ENCODE peak calls at places on chromosomes 2 and 18, in nine cellular contexts. L is breast epithelium; B is stomach; H is GM23248; Q is mesendoderm; P is DND-41; S is brain microvascular endothelial cell; Z is RWPE2; D is CD8-positive, alpha-beta T cell. Y is an unnamed sample. For H3K36me3, the result is how much of the 10 kb centered on the place peaks cover.

GRCh38 chr2:58866040-58866439 is 624.9 kb upstream of the FANCL start:
- DNase-seq in L (no peak), B (no peak), H (peak), Q (peak), P (peak), S (no peak), Z (no peak), D (no peak), Y (no peak)

GRCh38 chr2:186984966-186985365 is 136.0 kb upstream of the ZSWIM2 start:
- DNase-seq in L (no peak), B (no peak), H (no peak), Q (no peak), P (no peak), S (no peak), Z (no peak), D (no peak), Y (no peak)

GRCh38 chr18:2970762-2971659 is 41.9 kb downstream of the LPIN2 start:
- DNase-seq in L (no peak), B (no peak), H (no peak), Q (no peak), P (peak), S (no peak), Z (no peak), D (peak), Y (peak)

GRCh38 chr18:46338213-46338612 is 234.0 kb downstream of the HAUS1 start:
- DNase-seq in L (no peak), B (no peak), H (no peak), Q (peak), P (no peak), S (no peak), Z (peak), D (no peak), Y (peak)

GRCh38 chr2:32484907-32485306 is 128.1 kb downstream of the BIRC6 start:
- DNase-seq in L (no peak), B (no peak), H (peak), Q (no peak), P (no peak), S (peak), Z (no peak), D (no peak), Y (no peak)

GRCh38 chr18:56043691-56044090 is 455.7 kb upstream of the TCF4 start:
- DNase-seq in L (no peak), B (peak), H (no peak), Q (peak), P (no peak), S (no peak), Z (no peak), D (no peak), Y (no peak)

GRCh38 chr18:54209471-54210180 is 14.8 kb downstream of the MBD2 start:
- DNase-seq in L (no peak), B (no peak), H (peak), Q (no peak), P (no peak), S (peak), Z (no peak), D (no peak), Y (no peak)

GRCh38 chr2:39696838-39697237 is 31.1 kb downstream of the TMEM178A start:
- DNase-seq in L (no peak), B (no peak), H (peak), Q (no peak), P (no peak), S (peak), Z (no peak), D (no peak), Y (no peak)

GRCh38 chr2:29920631-29921559 is 491 bp downstream of the ALK start:
- DNase-seq in L (no peak), B (no peak), H (peak), Q (peak), P (no peak), S (no peak), Z (peak), D (no peak), Y (no peak)

GRCh38 chr2:71458413-71459083 is 5.2 kb downstream of the DYSF start:
- DNase-seq in L (no peak), B (no peak), H (peak), Q (no peak), P (no peak), S (peak), Z (no peak), D (no peak), Y (no peak)

GRCh38 chr18:75088021-75088506 is 120.9 kb downstream of the PTGR3 start:
- DNase-seq in L (no peak), B (no peak), H (no peak), Q (no peak), P (no peak), S (no peak), Z (no peak), D (no peak), Y (no peak)

GRCh38 chr2:183519371-183520056 is 395.3 kb downstream of the NUP35 start:
- DNase-seq in L (no peak), B (no peak), H (no peak), Q (no peak), P (no peak), S (no peak), Z (no peak), D (no peak), Y (no peak)

GRCh38 chr2:202976809-202977208 is 37.9 kb upstream of the NBEAL1 start:
- DNase-seq in L (no peak), B (no peak), H (no peak), Q (no peak), P (no peak), S (no peak), Z (no peak), D (no peak), Y (no peak)

GRCh38 chr2:25086070-25086560 is 44.2 kb downstream of the EFR3B start:
- DNase-seq in L (no peak), B (no peak), H (no peak), Q (no peak), P (no peak), S (no peak), Z (no peak), D (no peak), Y (no peak)

GRCh38 chr18:53798516-53798915 is 426.0 kb downstream of the MBD2 start:
- DNase-seq in L (no peak), B (no peak), H (peak), Q (no peak), P (no peak), S (no peak), Z (no peak), D (no peak), Y (no peak)

GRCh38 chr2:98393354-98393753 is 47.1 kb downstream of the CNGA3 start:
- DNase-seq in L (no peak), B (no peak), H (no peak), Q (no peak), P (no peak), S (no peak), Z (no peak), D (no peak), Y (no peak)

GRCh38 chr2:200189964-200190363 is 116.5 kb upstream of the SPATS2L start:
- DNase-seq in L (no peak), B (no peak), H (no peak), Q (no peak), P (no peak), S (no peak), Z (no peak), D (no peak), Y (no peak)

GRCh38 chr2:196767101-196767500 is 32.4 kb downstream of the GTF3C3 start:
- DNase-seq in L (no peak), B (no peak), H (no peak), Q (no peak), P (no peak), S (no peak), Z (no peak), D (no peak), Y (no peak)

GRCh38 chr2:215418064-215418963 is 17.6 kb downstream of the FN1 start:
- DNase-seq in L (no peak), B (no peak), H (peak), Q (no peak), P (no peak), S (peak), Z (no peak), D (no peak), Y (no peak)

GRCh38 chr2:69844560-69844959 is 15.1 kb downstream of the GMCL1 start:
- DNase-seq in L (no peak), B (no peak), H (no peak), Q (no peak), P (no peak), S (no peak), Z (no peak), D (no peak), Y (no peak)

GRCh38 chr2:69843993-69844392 is 14.5 kb downstream of the GMCL1 start:
- DNase-seq in L (no peak), B (no peak), H (no peak), Q (no peak), P (no peak), S (no peak), Z (no peak), D (no peak), Y (no peak)

GRCh38 chr2:69847068-69847828 is 17.8 kb downstream of the GMCL1 start:
- DNase-seq in L (no peak), B (no peak), H (no peak), Q (peak), P (no peak), S (no peak), Z (no peak), D (no peak), Y (no peak)

GRCh38 chr2:69848186-69848790 is 18.8 kb downstream of the GMCL1 start:
- DNase-seq in L (no peak), B (no peak), H (no peak), Q (no peak), P (no peak), S (no peak), Z (no peak), D (no peak), Y (no peak)

DNA sequence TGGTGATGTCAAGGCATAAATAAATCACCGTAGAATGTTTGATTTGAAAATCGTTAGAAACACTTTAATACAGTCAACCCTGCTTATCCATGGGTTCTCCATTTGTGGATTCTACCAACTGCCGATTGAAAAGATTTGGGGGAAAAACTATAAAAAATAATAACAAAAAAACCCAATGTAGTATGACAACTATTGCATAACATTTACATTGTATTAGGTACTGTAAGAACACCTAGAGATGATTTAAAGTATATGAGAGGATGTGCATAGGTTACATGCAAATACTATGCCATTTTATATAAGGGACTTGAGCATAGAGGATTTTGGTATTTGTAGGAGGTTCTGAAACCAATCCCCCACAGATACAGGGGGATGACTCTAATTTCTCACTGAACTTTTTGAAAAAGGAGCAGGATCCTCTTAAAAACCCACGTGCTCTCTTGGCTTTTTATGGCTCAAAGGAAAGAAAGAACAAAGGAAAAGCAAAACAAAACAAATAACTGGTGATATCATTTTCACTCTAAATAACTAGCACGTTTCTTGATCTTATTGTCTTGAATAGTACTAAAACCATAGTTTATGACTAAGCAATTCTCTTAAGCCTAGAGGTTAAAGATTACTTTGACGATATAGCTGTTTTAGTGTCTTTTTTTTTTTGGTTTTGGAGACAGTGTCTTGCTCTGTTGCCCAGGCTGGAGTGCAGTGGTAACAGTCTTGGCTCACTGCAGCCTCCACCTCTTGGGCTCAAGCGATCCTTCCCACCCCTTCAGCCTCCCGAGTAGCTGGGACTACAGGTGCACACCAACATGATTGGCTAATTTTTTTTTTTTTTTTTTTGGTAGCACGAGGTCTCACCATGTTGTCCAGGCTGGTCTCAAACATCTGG is 17.0 kb downstream of the GMCL1 start:
- DNase-seq in L (no peak), B (no peak), H (no peak), Q (no peak), P (no peak), S (no peak), Z (no peak), D (no peak), Y (no peak)
- H3K36me3 ChIP-seq in L (under half), B (under half), H (under half), Q (under half), P (half or more), S (under half), Z (half or more), D (under half), Y (under half)

GRCh38 chr2:108776475-108776874 is 10.1 kb upstream of the CCDC138 start:
- DNase-seq in L (no peak), B (no peak), H (no peak), Q (no peak), P (no peak), S (no peak), Z (no peak), D (no peak), Y (no peak)
- H3K36me3 ChIP-seq in L (under half), B (under half), H (half or more), Q (under half), P (half or more), S (under half), Z (half or more), D (under half), Y (half or more)

GRCh38 chr2:1678609-1679008 is 65.7 kb downstream of the PXDN start:
- DNase-seq in L (no peak), B (no peak), H (no peak), Q (no peak), P (no peak), S (no peak), Z (no peak), D (no peak), Y (no peak)

GRCh38 chr2:1681323-1682310 is 62.7 kb downstream of the PXDN start:
- DNase-seq in L (no peak), B (peak), H (no peak), Q (no peak), P (no peak), S (no peak), Z (no peak), D (no peak), Y (peak)

GRCh38 chr2:1677833-1678165 is 66.5 kb downstream of the PXDN start:
- DNase-seq in L (no peak), B (no peak), H (no peak), Q (no peak), P (no peak), S (no peak), Z (no peak), D (no peak), Y (no peak)

GRCh38 chr2:1681017-1681318 is 63.3 kb downstream of the PXDN start:
- DNase-seq in L (no peak), B (no peak), H (no peak), Q (no peak), P (no peak), S (no peak), Z (no peak), D (no peak), Y (peak)

DNA sequence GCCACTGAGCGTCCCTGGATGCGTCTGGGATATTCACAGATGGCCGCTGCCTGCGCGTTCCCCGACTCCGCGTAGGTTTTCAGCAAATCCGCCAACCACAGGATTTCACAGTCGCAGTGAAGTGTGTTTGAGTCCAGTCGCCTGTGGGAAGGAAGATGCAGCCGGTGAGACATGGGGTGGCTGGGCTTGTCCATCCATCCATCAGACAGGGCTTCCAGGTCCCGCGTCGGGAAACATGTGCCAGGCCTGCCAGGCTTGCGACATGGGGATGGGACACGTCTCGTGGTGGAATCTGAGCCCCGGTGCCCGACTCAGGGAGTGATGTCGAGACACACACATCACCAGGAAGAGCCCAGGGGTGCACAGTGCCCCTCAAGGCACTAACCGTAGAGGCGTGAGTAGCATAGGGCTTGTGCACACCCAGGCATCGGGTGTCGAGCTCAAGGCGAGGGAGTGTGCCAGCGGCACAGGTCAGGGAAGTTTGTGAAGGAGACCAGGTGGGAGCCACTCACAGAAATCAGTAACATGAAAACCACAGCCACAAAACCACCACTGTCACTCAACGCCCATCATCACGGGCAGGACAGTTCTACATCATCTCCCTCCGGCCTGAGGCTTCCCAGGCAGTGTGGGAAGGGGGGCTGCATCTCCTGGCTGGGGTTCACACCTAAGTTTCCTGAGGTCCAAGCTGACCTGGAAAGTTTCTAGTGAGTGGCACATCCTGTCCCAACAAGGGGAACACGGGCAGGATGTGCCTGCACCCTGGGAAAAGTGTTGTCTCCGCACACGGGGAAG is 63.9 kb downstream of the PXDN start:
- DNase-seq in L (no peak), B (no peak), H (no peak), Q (no peak), P (no peak), S (no peak), Z (no peak), D (no peak), Y (peak)
- H3K36me3 ChIP-seq in L (under half), B (under half), H (under half), Q (under half), P (under half), S (half or more), Z (half or more), D (under half), Y (under half)

DNA sequence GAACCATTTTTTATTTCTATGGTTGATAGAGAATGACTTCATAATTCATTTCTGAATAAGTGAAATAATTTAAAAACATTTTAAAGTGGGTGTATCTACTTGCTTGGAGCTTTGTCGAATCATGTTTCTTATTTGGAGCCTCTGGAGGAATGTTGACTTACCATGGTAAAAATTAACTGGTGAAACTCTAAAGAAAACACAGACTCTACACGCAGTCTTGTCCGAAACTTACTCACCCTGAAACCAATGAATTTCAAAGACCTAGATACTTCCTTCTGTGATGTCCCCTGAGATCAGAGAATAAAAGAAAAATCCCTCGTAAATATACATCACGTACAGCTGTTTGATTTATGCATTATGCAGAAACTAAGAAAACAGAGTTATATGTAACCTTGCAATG is 665.2 kb upstream of the NRXN1 start:
- DNase-seq in L (no peak), B (no peak), H (no peak), Q (no peak), P (no peak), S (peak), Z (no peak), D (no peak), Y (no peak)
- H3K36me3 ChIP-seq in L (under half), B (under half), H (under half), Q (under half), P (under half), S (under half), Z (under half), D (under half), Y (under half)